ENCODE peak calls at places on chromosomes 16 and 17, in eight cellular contexts. U is nephron progenitor cell, E is H9, G is kidney epithelial cell, W is tibial nerve, T is pancreas, C is tibial artery, N is RWPE1. V is an unnamed sample.

GRCh38 chr17:37176683-37177082 is 199.1 kb upstream of the C17orf78 start:
- DNase-seq in T (no peak), N (peak), U (no peak), G (peak), E (no peak), W (no peak), C (no peak), V (no peak)

GRCh38 chr17:41962111-41962510 is 4.5 kb upstream of the CNP start:
- DNase-seq in G (no peak), N (no peak), T (peak), C (no peak), E (no peak), W (no peak), U (no peak), V (peak)

GRCh38 chr16:88920618-88921602 is 54.5 kb upstream of the PABPN1L start:
- DNase-seq in G (no peak), T (peak), W (peak), E (peak), N (peak), C (no peak), U (no peak), V (no peak)

GRCh38 chr16:84038491-84038890 is 4.1 kb downstream of the SLC38A8 start:
- DNase-seq in C (no peak), T (no peak), W (no peak), N (no peak), E (no peak), U (no peak), G (no peak), V (no peak)

GRCh38 chr17:17626151-17626805 is 34.8 kb upstream of the PEMT start:
- DNase-seq in W (no peak), E (peak), U (no peak), G (no peak), T (no peak), C (no peak), N (no peak), V (no peak)

GRCh38 chr17:14205992-14206461 is 30.6 kb downstream of the CDRT15 start:
- DNase-seq in U (no peak), W (no peak), N (peak), G (peak), C (no peak), T (peak), E (peak), V (no peak)

GRCh38 chr16:31128711-31129567 is 6.6 kb downstream of the PRSS8 start:
- DNase-seq in N (no peak), E (no peak), W (no peak), G (no peak), C (no peak), T (peak), U (no peak), V (no peak)

GRCh38 chr17:8412089-8412488 is 14.5 kb upstream of the RNF222 start:
- DNase-seq in N (no peak), W (no peak), C (no peak), T (no peak), E (no peak), U (no peak), G (no peak), V (no peak)

GRCh38 chr16:56075732-56076131 is 115.6 kb upstream of the GNAO1 start:
- DNase-seq in E (no peak), U (no peak), G (no peak), T (no peak), N (no peak), C (no peak), W (no peak), V (no peak)

GRCh38 chr17:77400445-77400870 is 259.7 kb downstream of the SEC14L1 start:
- DNase-seq in C (peak), N (no peak), W (no peak), T (no peak), E (peak), G (no peak), U (peak), V (peak)

GRCh38 chr16:87458424-87458915 is 34.4 kb downstream of the ZCCHC14 start:
- DNase-seq in G (no peak), T (no peak), N (no peak), E (no peak), U (no peak), W (no peak), C (no peak), V (no peak)

GRCh38 chr17:40984226-40984625 is at the start of gene KRT40:
- DNase-seq in G (no peak), C (no peak), N (no peak), T (no peak), E (no peak), U (no peak), W (no peak), V (no peak)

GRCh38 chr16:86887416-86887815 is 309.1 kb downstream of the FOXL1 start:
- DNase-seq in T (no peak), E (no peak), C (peak), U (no peak), N (no peak), G (no peak), W (no peak), V (no peak)

GRCh38 chr16:685967-686366 is 1.8 kb upstream of the JMJD8 start:
- DNase-seq in U (peak), T (peak), C (no peak), E (peak), N (no peak), G (no peak), W (no peak), V (no peak)

GRCh38 chr17:31534223-31534888 is 142.9 kb downstream of the RAB11FIP4 start:
- DNase-seq in C (no peak), T (no peak), W (no peak), U (no peak), E (no peak), N (no peak), G (no peak), V (no peak)

GRCh38 chr17:8005357-8005756 is 2.9 kb downstream of the GUCY2D start:
- DNase-seq in C (no peak), N (no peak), T (no peak), W (no peak), E (no peak), U (no peak), G (no peak), V (no peak)

GRCh38 chr16:4814542-4815173 is 12.2 kb upstream of the ROGDI start:
- DNase-seq in U (no peak), N (no peak), W (no peak), G (no peak), C (no peak), E (no peak), T (no peak), V (no peak)

GRCh38 chr16:28303132-28303531 is 10.8 kb downstream of the SBK1 start:
- DNase-seq in C (no peak), N (no peak), T (no peak), G (no peak), E (no peak), U (no peak), W (no peak), V (no peak)

GRCh38 chr17:4329838-4330237 is 36.6 kb downstream of the UBE2G1 start:
- DNase-seq in W (no peak), E (no peak), U (no peak), C (no peak), T (no peak), G (peak), N (peak), V (no peak)

GRCh38 chr16:608019-608418 is 18.2 kb downstream of the RAB40C start:
- DNase-seq in N (no peak), C (no peak), U (no peak), G (no peak), E (peak), W (no peak), T (no peak), V (no peak)

GRCh38 chr16:69727916-69728270 is 1.5 kb upstream of the NQO1 start:
- DNase-seq in G (no peak), U (no peak), W (no peak), E (no peak), T (no peak), N (no peak), C (no peak), V (no peak)

GRCh38 chr16:69040144-69040909 is 65.1 kb upstream of the HAS3 start:
- DNase-seq in N (peak), U (no peak), W (no peak), G (no peak), C (no peak), E (no peak), T (no peak), V (no peak)

GRCh38 chr16:64238576-64238975 is 883.3 kb downstream of the CDH11 start:
- DNase-seq in C (no peak), G (no peak), W (no peak), N (peak), T (no peak), E (no peak), U (no peak), V (no peak)

GRCh38 chr17:4733073-4733531 is 1.9 kb downstream of the MED11 start:
- DNase-seq in N (no peak), C (no peak), T (no peak), E (no peak), W (no peak), G (no peak), U (no peak), V (no peak)

GRCh38 chr16:82603784-82604411 is 22.9 kb upstream of the CDH13 start:
- DNase-seq in U (peak), E (peak), W (no peak), C (peak), G (no peak), T (no peak), N (peak), V (no peak)

GRCh38 chr16:8764486-8765250 is 32.8 kb downstream of the TMEM186 start:
- DNase-seq in C (no peak), W (no peak), T (no peak), U (no peak), N (no peak), G (no peak), E (peak), V (no peak)

GRCh38 chr16:11556945-11557720 is 29.6 kb downstream of the LITAF start:
- DNase-seq in W (no peak), E (no peak), N (no peak), G (no peak), U (no peak), T (no peak), C (no peak), V (no peak)

GRCh38 chr16:22898874-22899348 is 84.9 kb downstream of the HS3ST2 start:
- DNase-seq in E (peak), W (peak), N (peak), C (peak), T (peak), U (peak), G (peak), V (no peak)

GRCh38 chr16:8861563-8862308 is 7.1 kb downstream of the CARHSP1 start:
- DNase-seq in N (no peak), G (no peak), C (no peak), E (no peak), U (no peak), W (peak), T (no peak), V (no peak)

GRCh38 chr17:64080174-64080618 is 49.7 kb downstream of the ERN1 start:
- DNase-seq in W (no peak), N (no peak), G (no peak), C (no peak), T (no peak), U (no peak), E (no peak), V (no peak)

DNA sequence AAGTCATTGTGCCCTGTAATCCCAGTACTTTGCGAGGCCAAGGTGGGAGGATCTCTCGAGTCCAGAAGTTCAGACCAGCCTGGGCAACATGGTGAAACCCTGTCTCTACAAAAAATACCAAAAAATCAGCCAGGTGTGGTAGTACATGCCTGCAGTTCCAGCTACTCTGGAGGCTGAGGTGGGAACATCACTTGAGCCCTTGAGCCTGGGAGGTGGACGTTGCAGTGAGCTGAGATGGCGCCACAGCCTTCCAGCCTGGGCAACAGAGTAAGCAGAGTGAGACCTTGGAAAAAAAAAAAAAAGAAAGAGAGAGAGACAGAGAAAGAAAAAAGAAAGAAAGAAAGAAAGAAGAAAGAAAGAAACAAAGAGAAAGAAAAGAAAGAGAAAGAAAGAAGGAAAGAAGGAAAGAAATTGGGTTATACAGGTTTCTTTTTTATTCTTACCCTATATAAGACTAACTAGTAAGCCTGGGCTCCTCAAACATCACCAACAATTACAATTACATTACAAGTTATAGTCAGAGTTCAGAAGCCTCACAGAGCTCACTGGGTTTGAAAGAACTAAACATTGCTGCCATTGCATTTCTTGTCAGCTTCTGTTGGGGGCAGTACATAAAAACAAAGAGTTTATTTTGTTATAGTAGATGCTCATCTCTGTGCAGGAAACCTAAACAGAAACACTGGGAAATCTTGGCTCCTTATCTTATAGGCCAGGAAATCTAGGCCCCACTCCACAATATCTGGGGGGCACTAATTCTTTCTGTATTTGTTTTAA is 6.7 kb upstream of the ABCA9 start:
- DNase-seq in N (no peak), T (no peak), E (peak), U (no peak), G (no peak), C (no peak), W (no peak), V (no peak)
- TF ChIP-seq CTCF in N (no peak), T (no peak), E (peak), U (no peak), G (no peak), C (no peak), W (no peak), V (no peak)

GRCh38 chr17:66292351-66292750 is 10.1 kb upstream of the PRKCA start:
- DNase-seq in G (no peak), E (no peak), T (no peak), W (no peak), N (no peak), C (no peak), U (no peak), V (no peak)

GRCh38 chr17:66287911-66288310 is 14.5 kb upstream of the PRKCA start:
- DNase-seq in W (no peak), U (no peak), E (no peak), N (no peak), C (no peak), G (no peak), T (no peak), V (no peak)

GRCh38 chr17:66285149-66285548 is 17.3 kb upstream of the PRKCA start:
- DNase-seq in C (no peak), U (no peak), T (no peak), N (no peak), W (no peak), E (no peak), G (no peak), V (no peak)

GRCh38 chr17:66290097-66290722 is 12.2 kb upstream of the PRKCA start:
- DNase-seq in U (no peak), E (no peak), W (no peak), G (no peak), T (no peak), N (no peak), C (no peak), V (no peak)
- TF ChIP-seq CTCF in U (no peak), E (peak), W (no peak), G (peak), T (no peak), N (no peak), C (peak), V (peak)

DNA sequence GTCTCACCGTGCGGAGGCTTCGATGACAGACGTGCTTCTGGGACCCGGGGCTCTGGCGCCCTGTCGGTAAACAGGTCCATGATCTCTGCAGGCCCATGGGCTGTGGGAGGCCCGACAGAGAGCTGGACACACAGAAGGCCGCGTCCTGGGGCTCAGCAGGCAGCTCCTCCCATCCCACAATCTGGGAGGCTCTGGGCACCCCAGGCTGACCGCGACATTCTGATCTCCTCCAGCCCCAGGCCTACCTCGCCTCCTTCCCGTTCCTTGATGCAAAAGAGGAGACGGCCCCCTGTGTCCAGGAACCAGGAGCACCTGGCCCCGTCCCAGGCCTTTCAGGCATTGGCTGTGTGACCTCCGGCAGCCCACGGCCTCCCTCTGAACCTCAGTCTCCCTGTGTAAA is 23.3 kb downstream of the TRARG1 start:
- DNase-seq in E (no peak), U (no peak), C (no peak), T (no peak), W (no peak), G (no peak), N (no peak), V (no peak)
- TF ChIP-seq CTCF in E (no peak), U (no peak), C (no peak), T (no peak), W (no peak), G (no peak), N (no peak), V (no peak)

DNA sequence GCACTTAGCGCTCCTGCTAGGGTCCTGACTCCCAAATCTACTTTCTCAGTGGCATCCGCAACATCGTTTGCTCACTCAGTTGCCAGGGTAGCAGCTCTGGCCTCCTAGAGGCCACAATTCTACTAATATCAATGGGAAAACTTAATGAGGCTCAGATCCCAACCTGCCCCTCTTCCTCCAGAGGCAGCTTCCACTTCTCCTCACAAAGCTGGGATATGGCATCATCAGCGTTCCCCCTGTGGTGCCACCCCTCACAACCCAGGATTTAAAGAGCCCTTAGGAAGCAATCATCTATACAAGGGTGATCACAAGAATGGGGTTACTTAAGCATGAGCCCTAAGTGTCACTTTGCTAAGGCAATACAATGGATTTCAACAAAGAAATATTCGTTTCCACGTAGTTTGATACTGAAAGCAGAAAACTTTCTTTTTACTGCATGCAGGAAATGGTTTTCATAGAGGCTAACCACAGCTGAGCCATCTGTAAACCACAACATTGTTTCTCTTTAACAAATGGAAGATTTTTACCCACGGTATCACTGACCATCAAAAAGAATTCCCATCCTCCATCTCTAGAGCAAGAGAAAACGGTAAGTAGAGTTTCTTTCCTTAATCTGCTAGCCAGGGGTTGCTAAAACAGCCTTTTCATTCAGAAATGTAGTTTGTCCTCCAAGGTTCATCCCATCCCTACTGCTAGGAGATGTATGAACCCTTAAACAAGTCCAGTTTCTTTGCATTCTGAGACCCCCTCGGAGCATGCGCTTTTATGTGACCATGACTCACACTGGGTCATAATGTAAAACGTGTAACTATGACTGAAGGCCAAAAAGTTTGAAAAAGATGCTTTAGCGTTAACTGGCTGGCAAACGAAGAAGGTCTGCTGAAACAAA is 68.3 kb upstream of the BCAR1 start:
- DNase-seq in U (no peak), N (no peak), E (no peak), T (no peak), W (no peak), C (no peak), G (peak), V (no peak)
- TF ChIP-seq CTCF in U (no peak), N (no peak), E (no peak), T (no peak), W (no peak), C (no peak), G (no peak), V (no peak)

GRCh38 chr17:80990921-80991644 is 558 bp upstream of the CHMP6 start:
- DNase-seq in W (no peak), C (no peak), U (no peak), G (no peak), E (no peak), N (no peak), T (no peak), V (no peak)

GRCh38 chr17:80992948-80993624 is 1.4 kb downstream of the CHMP6 start:
- DNase-seq in G (no peak), W (no peak), T (no peak), E (no peak), U (no peak), N (no peak), C (no peak), V (peak)

GRCh38 chr17:80992077-80992947 is 671 bp downstream of the CHMP6 start:
- DNase-seq in C (no peak), N (no peak), G (no peak), T (no peak), E (peak), U (peak), W (no peak), V (no peak)

GRCh38 chr17:80989586-80989913 is 2.1 kb upstream of the CHMP6 start:
- DNase-seq in T (no peak), G (no peak), U (no peak), C (no peak), N (no peak), W (no peak), E (no peak), V (no peak)

GRCh38 chr17:80991645-80992076 is at the start of gene CHMP6:
- DNase-seq in G (no peak), N (peak), U (peak), T (peak), W (peak), E (peak), C (peak), V (peak)
- TF ChIP-seq CTCF in G (no peak), N (peak), U (no peak), T (no peak), W (peak), E (no peak), C (peak), V (peak)

GRCh38 chr17:73956595-73957465 is 246.6 kb upstream of the RPL38 start:
- DNase-seq in U (peak), W (peak), T (peak), E (peak), C (no peak), N (peak), G (no peak), V (peak)
- TF ChIP-seq CTCF in U (peak), W (no peak), T (peak), E (peak), C (no peak), N (no peak), G (peak), V (peak)

GRCh38 chr17:2982854-2983636 is 80.4 kb downstream of the OR1D5 start:
- DNase-seq in T (peak), N (peak), E (peak), G (no peak), W (no peak), U (no peak), C (peak), V (no peak)
- TF ChIP-seq CTCF in T (no peak), N (no peak), E (no peak), G (peak), W (no peak), U (no peak), C (peak), V (no peak)